ENCODE peak calls at places on chromosomes 1 and 21, in four cellular contexts. I, F, E and B are unnamed samples.

GRCh38 chr1:119968068-119968492 is 71.8 kb upstream of the ADAM30 start:
- DNase-seq in E (peak; percentile 70), F (peak; percentile 77), I (peak; percentile 89), B (no peak)

GRCh38 chr1:60970081-60970509 is 112.3 kb upstream of the NFIA start:
- DNase-seq in F (peak; percentile 30), I (no peak), E (peak; percentile 42), B (no peak)

GRCh38 chr1:1291023-1291528 is 10.8 kb downstream of the SCNN1D start:
- DNase-seq in F (no peak), I (no peak), E (no peak), B (no peak)

GRCh38 chr1:247961796-247962195 is 3.2 kb upstream of the OR2AK2 start:
- DNase-seq in F (no peak), E (no peak), I (no peak), B (no peak)

GRCh38 chr1:161844696-161845095 is 78.6 kb downstream of the ATF6 start:
- DNase-seq in E (no peak), I (no peak), F (no peak), B (no peak)

GRCh38 chr1:220803401-220804201 is 16.9 kb downstream of the MTARC1 start:
- DNase-seq in E (peak; percentile 40), I (peak; percentile 38), F (peak; percentile 61), B (no peak)

GRCh38 chr1:205283270-205284147 is 38.0 kb downstream of the NUAK2 start:
- DNase-seq in E (no peak), F (no peak), I (no peak), B (no peak)

GRCh38 chr1:198678901-198679329 is 40.1 kb downstream of the PTPRC start:
- DNase-seq in E (no peak), F (peak; percentile 10), I (peak; percentile 46), B (no peak)

GRCh38 chr1:15355968-15356621 is 53.6 kb upstream of the EFHD2 start:
- DNase-seq in E (no peak), I (no peak), F (no peak), B (no peak)

GRCh38 chr1:178784131-178784536 is 59.1 kb downstream of the RALGPS2 start:
- DNase-seq in I (no peak), E (peak; percentile 25), F (peak; percentile 10), B (no peak)

GRCh38 chr1:231487019-231487418 is 41.5 kb upstream of the TSNAX start:
- DNase-seq in F (no peak), E (peak; percentile 39), I (no peak), B (no peak)

GRCh38 chr1:101964708-101965107 is 32.0 kb downstream of the OLFM3 start:
- DNase-seq in F (no peak), E (no peak), I (no peak), B (no peak)

GRCh38 chr1:58899581-58900271 is 115.9 kb upstream of the JUN start:
- DNase-seq in I (no peak), E (no peak), F (no peak), B (no peak)

GRCh38 chr1:151371744-151372410 is 628 bp downstream of the SELENBP1 start:
- DNase-seq in I (no peak), F (no peak), E (peak; percentile 36), B (no peak)

GRCh38 chr21:43286196-43286595 is 117.4 kb downstream of the CRYAA start:
- DNase-seq in E (no peak), F (no peak), I (no peak), B (no peak)

GRCh38 chr1:169052727-169053126 is 53.8 kb upstream of the ATP1B1 start:
- DNase-seq in E (no peak), F (no peak), I (no peak), B (no peak)

GRCh38 chr1:5988596-5989285 is 3.5 kb downstream of the NPHP4 start:
- DNase-seq in E (no peak), F (no peak), I (no peak), B (no peak)

GRCh38 chr1:48214820-48215219 is 7.7 kb upstream of the SLC5A9 start:
- DNase-seq in I (no peak), E (no peak), F (no peak), B (no peak)

GRCh38 chr1:156995412-156995811 is 50.1 kb downstream of the ARHGEF11 start:
- DNase-seq in F (no peak), E (no peak), I (no peak), B (no peak)

GRCh38 chr1:28668191-28668955 is at the start of gene GMEB1:
- DNase-seq in F (peak; percentile 94), I (peak; percentile 90), E (peak; percentile 60), B (no peak)

GRCh38 chr1:161946071-161946987 is 77.3 kb downstream of the OLFML2B start:
- DNase-seq in E (no peak), F (peak; percentile 52), I (no peak), B (no peak)

GRCh38 chr1:95146637-95147036 is 29.5 kb downstream of the TLCD4 start:
- DNase-seq in F (no peak), I (no peak), E (no peak), B (no peak)

GRCh38 chr1:223141021-223141420 is 2.0 kb downstream of the TLR5 start:
- DNase-seq in I (no peak), F (peak; percentile 17), E (peak; percentile 37), B (no peak)

GRCh38 chr1:33641099-33641830 is 168.8 kb downstream of the ZSCAN20 start:
- DNase-seq in E (peak; percentile 52), F (peak; percentile 62), I (peak; percentile 6), B (no peak)

GRCh38 chr1:244653439-244654283 is 735 bp downstream of the DESI2 start:
- DNase-seq in F (peak; percentile 44), I (no peak), E (peak; percentile 34), B (no peak)

GRCh38 chr1:8510041-8510823 is 192.3 kb downstream of the SLC45A1 start:
- DNase-seq in F (no peak), I (peak; percentile 62), E (no peak), B (no peak)

GRCh38 chr1:66381626-66382275 is 152.2 kb upstream of the SGIP1 start:
- DNase-seq in E (no peak), F (no peak), I (no peak), B (no peak)

GRCh38 chr1:230292739-230293720 is 133.1 kb downstream of the PGBD5 start:
- DNase-seq in F (no peak), I (no peak), E (peak; percentile 50), B (no peak)